ENCODE peak calls at places on chromosomes 7 and 10, in ten cellular contexts. M is left cardiac atrium; D is NCI-H446 treated with DMSO at 0.1 percent for 48 hours; G is Daoy; J is EL; E is Ammon's horn; N is naive thymus-derived CD4-positive, alpha-beta T cell; V is mucosa of gallbladder; S is activated CD4-positive, alpha-beta T cell treated with anti-CD3 and anti-CD28 coated beads, Interleukin-2, amount 50 U/mL, for 4 hours; W is HuH-7. H is an unnamed sample.

GRCh38 chr10:17675638-17676037 is 31.7 kb downstream of the STAM start:
- DNase-seq in M (no peak), S (no peak), G (no peak), E (no peak), W (no peak), D (no peak), J (peak), N (no peak), V (no peak), H (peak)

GRCh38 chr10:92413519-92413918 is 122.6 kb downstream of the MARCHF5 start:
- DNase-seq in M (no peak), S (no peak), E (no peak), G (peak), N (no peak), D (no peak), J (no peak), V (no peak), W (no peak), H (no peak)

GRCh38 chr7:121020652-121021051 is 32.1 kb downstream of the CPED1 start:
- DNase-seq in G (peak), E (no peak), W (no peak), S (no peak), D (no peak), V (no peak), J (peak), M (no peak), N (no peak), H (peak)

GRCh38 chr7:46681865-46682503 is 760.9 kb upstream of the IGFBP3 start:
- DNase-seq in V (no peak), S (no peak), J (no peak), G (peak), E (no peak), W (no peak), N (no peak), D (no peak), M (peak), H (no peak)

GRCh38 chr10:24958701-24959392 is 6.4 kb upstream of the PRTFDC1 start:
- DNase-seq in S (no peak), N (no peak), G (no peak), M (peak), D (no peak), V (peak), J (peak), W (no peak), E (peak), H (peak)

GRCh38 chr10:127911218-127911866 is 4.4 kb downstream of the PTPRE start:
- DNase-seq in W (no peak), E (no peak), V (no peak), J (no peak), N (no peak), D (no peak), S (no peak), M (peak), G (no peak), H (no peak)

GRCh38 chr10:112304460-112304859 is 21.3 kb downstream of the TECTB start:
- DNase-seq in J (no peak), S (no peak), D (no peak), W (no peak), E (no peak), V (no peak), N (no peak), G (no peak), M (no peak), H (peak)

GRCh38 chr10:14063531-14064317 is 267.0 kb downstream of the FRMD4A start:
- DNase-seq in W (no peak), J (peak), D (no peak), S (no peak), N (no peak), G (no peak), M (peak), E (no peak), V (no peak), H (peak)

GRCh38 chr10:112517381-112517976 is 70.5 kb downstream of the VTI1A start:
- DNase-seq in D (no peak), G (no peak), N (no peak), W (no peak), V (peak), E (no peak), S (no peak), M (no peak), J (peak), H (no peak)

GRCh38 chr10:62196528-62196927 is 72.1 kb downstream of the RTKN2 start:
- DNase-seq in S (no peak), V (no peak), W (no peak), D (no peak), E (no peak), G (no peak), N (no peak), J (no peak), M (no peak), H (no peak)

GRCh38 chr7:96426027-96426426 is 104.1 kb upstream of the SLC25A13 start:
- DNase-seq in E (no peak), G (peak), V (no peak), S (no peak), J (no peak), W (no peak), N (no peak), M (no peak), D (no peak), H (no peak)

GRCh38 chr7:36475011-36475342 is 85.3 kb downstream of the ANLN start:
- DNase-seq in J (no peak), M (no peak), W (no peak), S (no peak), N (no peak), E (no peak), V (no peak), D (no peak), G (no peak), H (no peak)

GRCh38 chr7:127447326-127447945 is 54.9 kb upstream of the ZNF800 start:
- DNase-seq in J (peak), S (peak), E (no peak), M (no peak), N (peak), G (peak), V (peak), D (peak), W (peak), H (peak)

GRCh38 chr10:75231672-75232581 is 3.8 kb downstream of the COMTD1 start:
- DNase-seq in W (no peak), M (no peak), E (no peak), V (no peak), S (no peak), D (no peak), G (no peak), N (no peak), J (no peak), H (no peak)

GRCh38 chr10:86798030-86798429 is 41.6 kb downstream of the BMPR1A start:
- DNase-seq in D (no peak), W (no peak), V (no peak), N (no peak), J (peak), G (no peak), M (no peak), E (no peak), S (no peak), H (no peak)

GRCh38 chr10:106082865-106083264 is 1081.6 kb downstream of the SORCS1 start:
- DNase-seq in N (no peak), E (no peak), D (no peak), V (no peak), G (no peak), M (no peak), W (no peak), J (peak), S (no peak), H (no peak)

GRCh38 chr7:115805458-115805857 is 225.1 kb downstream of the TFEC start:
- DNase-seq in S (no peak), N (no peak), E (no peak), J (no peak), V (no peak), D (no peak), W (no peak), M (no peak), G (peak), H (no peak)

GRCh38 chr10:43075612-43076003 is 1.3 kb upstream of the RET start:
- DNase-seq in J (no peak), W (no peak), N (no peak), V (no peak), M (no peak), S (no peak), G (peak), E (no peak), D (no peak), H (no peak)

GRCh38 chr10:114359041-114359952 is 45.0 kb downstream of the AFAP1L2 start:
- DNase-seq in V (no peak), J (no peak), N (no peak), D (no peak), M (no peak), E (no peak), S (no peak), W (no peak), G (peak), H (no peak)

GRCh38 chr7:6197801-6198551 is 74.4 kb downstream of the CYTH3 start:
- DNase-seq in D (no peak), W (no peak), M (no peak), J (no peak), G (no peak), N (no peak), S (no peak), E (no peak), V (no peak), H (no peak)

GRCh38 chr7:130277763-130278643 is 11.3 kb downstream of the CPA2 start:
- DNase-seq in D (peak), G (peak), S (no peak), W (peak), J (peak), E (peak), N (no peak), V (peak), M (peak), H (peak)

GRCh38 chr10:17510242-17510908 is 56.0 kb upstream of the ST8SIA6 start:
- DNase-seq in S (no peak), W (no peak), V (no peak), N (no peak), J (no peak), E (no peak), G (no peak), D (no peak), M (no peak), H (no peak)

GRCh38 chr10:44715081-44715480 is 196.1 kb upstream of the TMEM72 start:
- DNase-seq in E (no peak), W (no peak), V (no peak), N (no peak), S (no peak), M (no peak), D (no peak), J (peak), G (no peak), H (peak)

GRCh38 chr7:47751068-47751467 is 169.2 kb upstream of the TNS3 start:
- DNase-seq in G (no peak), W (no peak), J (no peak), M (no peak), N (no peak), S (no peak), E (no peak), V (no peak), D (no peak), H (no peak)